ENCODE peak calls at places on chromosomes 5 and 9, in six cellular contexts. Q is K562, F is left cardiac atrium, H is HEK293T, W is epithelial cell of prostate, U is HCT116. P is an unnamed sample.

GRCh38 chr5:173530547-173530946 is 85.9 kb downstream of the BOD1 start:
- DNase-seq in Q (peak), F (no peak), H (peak), W (no peak), U (peak), P (no peak)

GRCh38 chr9:69104830-69105527 is 69.1 kb upstream of the TJP2 start:
- DNase-seq in Q (no peak), F (no peak), H (no peak), W (peak), U (peak), P (no peak)

GRCh38 chr9:3732077-3733038 is 206.6 kb upstream of the RFX3 start:
- DNase-seq in Q (peak), F (peak), H (peak), W (peak), U (peak), P (peak)

GRCh38 chr9:101691657-101692056 is 46.8 kb downstream of the GRIN3A start:
- DNase-seq in Q (no peak), F (no peak), H (no peak), W (no peak), U (no peak), P (no peak)

GRCh38 chr5:106415541-106415940 is 1255.2 kb downstream of the EFNA5 start:
- DNase-seq in Q (no peak), F (no peak), H (no peak), W (no peak), U (no peak), P (no peak)

GRCh38 chr5:163569284-163569683 is 63.9 kb downstream of the MAT2B start:
- DNase-seq in Q (no peak), F (no peak), H (no peak), W (no peak), U (no peak), P (no peak)

GRCh38 chr9:79768199-79768598 is 196.4 kb downstream of the TLE4 start:
- DNase-seq in Q (no peak), F (no peak), H (peak), W (no peak), U (no peak), P (no peak)

GRCh38 chr5:68027519-68027918 is 188.0 kb upstream of the PIK3R1 start:
- DNase-seq in Q (no peak), F (no peak), H (no peak), W (no peak), U (no peak), P (no peak)

GRCh38 chr5:139611703-139612584 is 36.2 kb upstream of the CXXC5 start:
- DNase-seq in Q (no peak), F (no peak), H (no peak), W (no peak), U (no peak), P (no peak)

GRCh38 chr9:81737871-81738507 is 48.6 kb upstream of the TLE1 start:
- DNase-seq in Q (no peak), F (peak), H (no peak), W (peak), U (peak), P (no peak)

GRCh38 chr9:72526901-72527800 is 5.7 kb downstream of the TMC1 start:
- DNase-seq in Q (peak), F (peak), H (peak), W (peak), U (peak), P (no peak)

GRCh38 chr9:110532908-110533665 is 46.5 kb downstream of the SVEP1 start:
- DNase-seq in Q (no peak), F (no peak), H (no peak), W (no peak), U (no peak), P (no peak)

GRCh38 chr5:82105457-82105856 is 133.6 kb downstream of the ATG10 start:
- DNase-seq in Q (no peak), F (no peak), H (no peak), W (no peak), U (no peak), P (no peak)

GRCh38 chr9:127185931-127186781 is 63.7 kb upstream of the ANGPTL2 start:
- DNase-seq in Q (no peak), F (peak), H (no peak), W (no peak), U (no peak), P (no peak)

GRCh38 chr9:13427587-13427986 is 148.1 kb upstream of the MPDZ start:
- DNase-seq in Q (peak), F (no peak), H (no peak), W (peak), U (no peak), P (peak)

GRCh38 chr5:159017787-159018186 is 81.9 kb downstream of the EBF1 start:
- DNase-seq in Q (peak), F (peak), H (no peak), W (no peak), U (no peak), P (no peak)

GRCh38 chr9:73613092-73613701 is 461.5 kb downstream of the ANXA1 start:
- DNase-seq in Q (no peak), F (no peak), H (no peak), W (no peak), U (no peak), P (no peak)

GRCh38 chr5:78747703-78748359 is 99.3 kb upstream of the LHFPL2 start:
- DNase-seq in Q (no peak), F (no peak), H (no peak), W (no peak), U (no peak), P (no peak)

GRCh38 chr9:94908041-94908563 is 181.6 kb downstream of the AOPEP start:
- DNase-seq in Q (no peak), F (no peak), H (no peak), W (no peak), U (no peak), P (no peak)

GRCh38 chr9:110922145-110922544 is 116.1 kb downstream of the LPAR1 start:
- DNase-seq in Q (no peak), F (no peak), H (no peak), W (no peak), U (no peak), P (no peak)

GRCh38 chr5:59491944-59492343 is 401.6 kb downstream of the PDE4D start:
- DNase-seq in Q (no peak), F (no peak), H (no peak), W (no peak), U (no peak), P (no peak)

GRCh38 chr9:130321082-130321481 is 55.5 kb downstream of the HMCN2 start:
- DNase-seq in Q (peak), F (no peak), H (no peak), W (no peak), U (no peak), P (no peak)

GRCh38 chr9:16787724-16788123 is 82.7 kb downstream of the BNC2 start:
- DNase-seq in Q (no peak), F (no peak), H (no peak), W (no peak), U (no peak), P (no peak)

GRCh38 chr9:68705636-68706578 is 867 bp downstream of the PIP5K1B start:
- DNase-seq in Q (peak), F (peak), H (peak), W (no peak), U (no peak), P (peak)

GRCh38 chr9:96721303-96721702 is 56.6 kb downstream of the ZNF510 start:
- DNase-seq in Q (no peak), F (no peak), H (no peak), W (no peak), U (no peak), P (no peak)

GRCh38 chr9:74498616-74499095 is 1.5 kb downstream of the RORB start:
- DNase-seq in Q (no peak), F (no peak), H (no peak), W (no peak), U (no peak), P (no peak)

P was measured in germinal center.